ENCODE peak calls at places on chromosomes 3 and 15, in seven cellular contexts. X is A549; P is CD8-positive, alpha-beta T cell; T is left ventricle myocardium inferior; V is epithelial cell of esophagus; M is kidney epithelial cell; B is natural killer cell. E is an unnamed sample.

GRCh38 chr3:139694542-139694941 is 16.8 kb upstream of the NMNAT3 start:
- DNase-seq in X (no peak), T (no peak), P (no peak), B (no peak), M (no peak), V (no peak), E (no peak)

GRCh38 chr15:90711418-90711824 is 5.7 kb upstream of the BLM start:
- DNase-seq in X (no peak), M (no peak), T (no peak), P (no peak), V (no peak), B (no peak), E (no peak)

GRCh38 chr3:105906834-105907233 is 38.0 kb upstream of the CBLB start:
- DNase-seq in X (no peak), V (peak; percentile 92), B (no peak), P (no peak), T (no peak), M (no peak), E (no peak)

GRCh38 chr3:129313983-129314756 is 35.5 kb downstream of the HMCES start:
- DNase-seq in T (peak; percentile 29), P (no peak), V (no peak), X (no peak), M (no peak), B (no peak), E (no peak)

GRCh38 chr3:37290551-37290950 is 116.2 kb upstream of the LRRFIP2 start:
- DNase-seq in V (peak; percentile 52), T (no peak), B (no peak), M (no peak), P (no peak), X (no peak), E (no peak)

GRCh38 chr15:71093089-71094024 is 21.9 kb upstream of the THSD4 start:
- DNase-seq in P (no peak), M (peak; percentile 86), X (peak; percentile 70), B (no peak), V (peak; percentile 94), T (no peak), E (no peak)

GRCh38 chr3:113431811-113432210 is 9.5 kb downstream of the CFAP44 start:
- DNase-seq in B (no peak), M (no peak), X (no peak), T (no peak), V (peak; percentile 38), P (no peak), E (no peak)

GRCh38 chr15:66241886-66242285 is 11.7 kb downstream of the MEGF11 start:
- DNase-seq in X (no peak), M (no peak), T (no peak), V (peak; percentile 54), B (no peak), P (no peak), E (no peak)

GRCh38 chr3:141348848-141349247 is 19.5 kb upstream of the ZBTB38 start:
- DNase-seq in T (no peak), P (no peak), M (no peak), B (no peak), X (no peak), V (no peak), E (no peak)

GRCh38 chr3:43969944-43970343 is 271.7 kb upstream of the TOPAZ1 start:
- DNase-seq in T (no peak), M (no peak), B (no peak), P (no peak), X (no peak), V (no peak), E (no peak)

GRCh38 chr3:46854543-46854942 is 8.7 kb downstream of the MYL3 start:
- DNase-seq in X (no peak), V (no peak), T (no peak), P (no peak), B (no peak), M (no peak), E (peak; percentile 67)
- TF ChIP-seq CTCF in X (no peak), V (no peak), T (no peak), P (no peak), B (no peak), M (no peak), E (no peak)

GRCh38 chr3:166248784-166249183 is 411.6 kb upstream of the BCHE start:
- DNase-seq in X (no peak), V (peak; percentile 43), B (no peak), T (no peak), M (no peak), P (no peak), E (no peak)

GRCh38 chr3:166243511-166243910 is 406.3 kb upstream of the BCHE start:
- DNase-seq in T (no peak), B (no peak), P (no peak), X (no peak), M (no peak), V (no peak), E (no peak)
- TF ChIP-seq CTCF in T (no peak), B (no peak), P (no peak), X (no peak), M (no peak), V (no peak), E (no peak)

GRCh38 chr15:97504031-97504430 is 456.5 kb upstream of the ARRDC4 start:
- DNase-seq in M (peak; percentile 58), V (peak; percentile 92), X (no peak), B (no peak), T (no peak), P (no peak), E (no peak)
- TF ChIP-seq CTCF in M (no peak), V (no peak), X (no peak), B (no peak), T (no peak), P (no peak), E (no peak)

GRCh38 chr3:146655333-146655996 is 50.3 kb upstream of the PLSCR5 start:
- DNase-seq in P (no peak), T (no peak), X (no peak), V (no peak), B (no peak), M (no peak), E (no peak)
- TF ChIP-seq CTCF in P (no peak), T (no peak), X (no peak), V (no peak), B (no peak), M (no peak), E (no peak)